ENCODE peak calls at places on chromosomes 4 and X, in seven cellular contexts. N, B, F, E, J, Q and G are unnamed samples.

GRCh38 chr4:52635130-52635529 is 24.0 kb downstream of the USP46 start:
- DNase-seq in N (peak), J (no peak), B (no peak), E (no peak), Q (no peak), F (no peak), G (no peak)

GRCh38 chr4:174629265-174629664 is 107.0 kb upstream of the HPGD start:
- DNase-seq in Q (no peak), N (no peak), B (no peak), F (peak), E (peak), J (no peak), G (no peak)

GRCh38 chr4:181301735-181302380 is 941.3 kb upstream of the TENM3 start:
- DNase-seq in J (no peak), B (peak), E (peak), N (peak), Q (peak), F (peak), G (no peak)

GRCh38 chr4:184459413-184459812 is 14.9 kb downstream of the IRF2 start:
- DNase-seq in N (no peak), E (peak), J (no peak), F (peak), Q (peak), B (no peak), G (no peak)

GRCh38 chr4:128718793-128719192 is 90.7 kb upstream of the JADE1 start:
- DNase-seq in B (no peak), N (no peak), F (peak), E (peak), Q (peak), J (no peak), G (no peak)

GRCh38 chr4:66489370-66489769 is 819.1 kb upstream of the EPHA5 start:
- DNase-seq in Q (no peak), B (no peak), E (no peak), J (no peak), N (no peak), F (peak), G (no peak)

GRCh38 chr4:7634611-7635010 is 199.9 kb upstream of the PSAPL1 start:
- DNase-seq in B (no peak), N (no peak), E (no peak), F (no peak), Q (no peak), J (no peak), G (no peak)

GRCh38 chrX:292900-293897 is 12.0 kb downstream of the PLCXD1 start:
- DNase-seq in J (no peak), Q (no peak), N (peak), B (no peak), F (no peak), E (no peak), G (no peak)

GRCh38 chr4:67725981-67726380 is 25.0 kb upstream of the UBA6 start:
- DNase-seq in J (no peak), F (peak), B (no peak), E (peak), Q (peak), N (no peak), G (no peak)

GRCh38 chr4:14000091-14000814 is 372.7 kb upstream of the BOD1L1 start:
- DNase-seq in B (no peak), J (no peak), N (no peak), F (peak), E (no peak), Q (no peak), G (no peak)

GRCh38 chr4:791866-792630 is 33.9 kb downstream of the CPLX1 start:
- DNase-seq in F (peak), E (no peak), B (no peak), N (no peak), J (no peak), Q (no peak), G (no peak)

GRCh38 chr4:56768772-56769171 is 52.7 kb downstream of the SPINK2 start:
- DNase-seq in N (no peak), F (no peak), J (no peak), E (no peak), Q (no peak), B (no peak), G (no peak)

GRCh38 chrX:68945603-68946228 is 116.9 kb downstream of the EFNB1 start:
- DNase-seq in N (no peak), F (peak), J (no peak), E (peak), B (no peak), Q (peak), G (no peak)

GRCh38 chrX:130909469-130910136 is 6.6 kb upstream of the ENOX2 start:
- DNase-seq in Q (peak), E (peak), B (no peak), N (no peak), F (no peak), J (no peak), G (no peak)

GRCh38 chr4:21768349-21769310 is 179.9 kb downstream of the KCNIP4 start:
- DNase-seq in E (peak), Q (peak), J (no peak), F (peak), B (no peak), N (no peak), G (no peak)

GRCh38 chr4:128355301-128355700 is 67.7 kb upstream of the PGRMC2 start:
- DNase-seq in B (no peak), Q (no peak), E (no peak), F (no peak), N (no peak), J (no peak), G (no peak)

GRCh38 chrX:49053223-49054072 is 5.4 kb upstream of the CCDC120 start:
- DNase-seq in F (peak), J (peak), Q (peak), N (peak), B (peak), E (peak), G (peak)

GRCh38 chr4:94277539-94277938 is 65.1 kb downstream of the HPGDS start:
- DNase-seq in E (no peak), Q (no peak), B (no peak), N (no peak), F (no peak), J (no peak), G (no peak)

GRCh38 chr4:6142935-6143602 is 57.3 kb downstream of the JAKMIP1 start:
- DNase-seq in F (no peak), E (no peak), N (no peak), J (no peak), B (no peak), Q (no peak), G (peak)

GRCh38 chr4:25970691-25971427 is 56.8 kb downstream of the SMIM20 start:
- DNase-seq in E (no peak), J (no peak), B (peak), Q (no peak), F (peak), N (no peak), G (peak)

GRCh38 chr4:8380511-8381415 is 59.8 kb downstream of the ACOX3 start:
- DNase-seq in J (no peak), Q (no peak), N (no peak), F (no peak), E (no peak), B (no peak), G (no peak)

GRCh38 chr4:104015680-104016079 is 295.9 kb upstream of the TACR3 start:
- DNase-seq in E (no peak), J (no peak), N (no peak), Q (no peak), F (peak), B (no peak), G (no peak)

GRCh38 chrX:99795495-99795894 is 614.6 kb downstream of the PCDH19 start:
- DNase-seq in E (no peak), N (no peak), F (no peak), B (no peak), J (no peak), Q (no peak), G (no peak)

GRCh38 chrX:119502727-119503483 is 34.7 kb downstream of the SLC25A5 start:
- DNase-seq in E (peak), F (peak), N (peak), Q (peak), J (no peak), B (no peak), G (peak)

GRCh38 chr4:74661427-74662171 is 132.7 kb downstream of the BTC start:
- DNase-seq in B (no peak), F (peak), J (no peak), Q (no peak), E (peak), N (no peak), G (no peak)